ENCODE peak calls at places on chromosomes 3 and 15, in five cellular contexts. B is NCI-H446, R is hippocampal formation, I is ACHN, Y is NT2/D1. H is an unnamed sample.

GRCh38 chr3:64187065-64187959 is 38.0 kb downstream of the PRICKLE2 start:
- DNase-seq in I (peak), Y (no peak), R (peak), B (peak), H (peak)

GRCh38 chr15:94119215-94119815 is 112.0 kb upstream of the MCTP2 start:
- DNase-seq in I (no peak), R (no peak), B (no peak), Y (no peak), H (no peak)

GRCh38 chr3:52532517-52532837 is 1.2 kb downstream of the NT5DC2 start:
- DNase-seq in B (no peak), Y (no peak), I (no peak), R (no peak), H (no peak)

GRCh38 chr3:138234401-138235179 is 47.5 kb downstream of the ARMC8 start:
- DNase-seq in R (no peak), I (no peak), Y (no peak), B (no peak), H (no peak)

GRCh38 chr3:130656627-130657026 is 90.0 kb downstream of the PIK3R4 start:
- DNase-seq in R (no peak), Y (no peak), B (no peak), I (no peak), H (no peak)

GRCh38 chr3:115099115-115099884 is 47.8 kb downstream of the ZBTB20 start:
- DNase-seq in Y (no peak), I (peak), B (no peak), R (no peak), H (no peak)

GRCh38 chr3:194443911-194444310 is 42.9 kb downstream of the ATP13A3 start:
- DNase-seq in R (no peak), B (no peak), I (no peak), Y (no peak), H (no peak)

GRCh38 chr15:39194431-39194830 is 386.4 kb upstream of the THBS1 start:
- DNase-seq in R (no peak), Y (no peak), I (no peak), B (peak), H (peak)

GRCh38 chr15:51161491-51162260 is 67.0 kb upstream of the TNFAIP8L3 start:
- DNase-seq in I (no peak), Y (no peak), R (no peak), B (no peak), H (no peak)

GRCh38 chr3:141326626-141327025 is 41.7 kb upstream of the ZBTB38 start:
- DNase-seq in B (no peak), R (no peak), I (peak), Y (no peak), H (no peak)

GRCh38 chr3:128618398-128618726 is 32.3 kb downstream of the RPN1 start:
- DNase-seq in R (no peak), B (no peak), I (no peak), Y (no peak), H (no peak)

H was measured in NCI-H1694 treated with DMSO at 0.1 percent for 48 hours.